ENCODE peak calls at places on chromosome 7, in five cellular contexts. One of them, this sample, is unnamed.

GRCh38 chr7:141359740-141360413 is 191.3 kb upstream of the AGK start:
- DNase-seq in NCI-H748 treated with DMSO at 0.1 percent for 48 hours: no peak
- DNase-seq in nucleus accumbens: no peak
- DNase-seq in EL: peak; percentile 38
- DNase-seq in PC-9: no peak
- DNase-seq in this sample: no peak

GRCh38 chr7:155427411-155428038 is 30.4 kb upstream of the EN2 start:
- DNase-seq in NCI-H748 treated with DMSO at 0.1 percent for 48 hours: no peak
- DNase-seq in nucleus accumbens: no peak
- DNase-seq in EL: no peak
- DNase-seq in PC-9: no peak
- DNase-seq in this sample: no peak

GRCh38 chr7:103824251-103824650 is 165.2 kb downstream of the RELN start:
- DNase-seq in PC-9: no peak
- DNase-seq in EL: no peak
- DNase-seq in nucleus accumbens: no peak
- DNase-seq in NCI-H748 treated with DMSO at 0.1 percent for 48 hours: no peak
- DNase-seq in this sample: no peak

GRCh38 chr7:42449431-42449830 is 212.4 kb upstream of the GLI3 start:
- DNase-seq in nucleus accumbens: no peak
- DNase-seq in NCI-H748 treated with DMSO at 0.1 percent for 48 hours: no peak
- DNase-seq in EL: no peak
- DNase-seq in PC-9: no peak
- DNase-seq in this sample: no peak

GRCh38 chr7:7653568-7654187 is 13.1 kb downstream of the UMAD1 start:
- DNase-seq in nucleus accumbens: no peak
- DNase-seq in NCI-H748 treated with DMSO at 0.1 percent for 48 hours: no peak
- DNase-seq in PC-9: no peak
- DNase-seq in EL: peak; percentile 19
- DNase-seq in this sample: peak; percentile 10

GRCh38 chr7:103540986-103541385 is 95.0 kb upstream of the SLC26A5 start:
- DNase-seq in PC-9: no peak
- DNase-seq in EL: peak; percentile 3
- DNase-seq in NCI-H748 treated with DMSO at 0.1 percent for 48 hours: no peak
- DNase-seq in nucleus accumbens: peak; percentile 97
- DNase-seq in this sample: no peak

GRCh38 chr7:159091480-159092475 is 52.9 kb downstream of the VIPR2 start:
- DNase-seq in nucleus accumbens: no peak
- DNase-seq in EL: no peak
- DNase-seq in NCI-H748 treated with DMSO at 0.1 percent for 48 hours: no peak
- DNase-seq in PC-9: no peak
- DNase-seq in this sample: no peak

GRCh38 chr7:68929712-68930395 is 668.4 kb upstream of the AUTS2 start:
- DNase-seq in NCI-H748 treated with DMSO at 0.1 percent for 48 hours: peak; percentile 66
- DNase-seq in EL: no peak
- DNase-seq in nucleus accumbens: no peak
- DNase-seq in PC-9: no peak
- DNase-seq in this sample: no peak

GRCh38 chr7:41700044-41700471 is 2.8 kb downstream of the INHBA start:
- DNase-seq in PC-9: peak; percentile 6
- DNase-seq in EL: no peak
- DNase-seq in NCI-H748 treated with DMSO at 0.1 percent for 48 hours: no peak
- DNase-seq in nucleus accumbens: no peak
- DNase-seq in this sample: no peak

GRCh38 chr7:116691664-116692063 is 19.7 kb downstream of the MET start:
- DNase-seq in PC-9: no peak
- DNase-seq in nucleus accumbens: no peak
- DNase-seq in EL: no peak
- DNase-seq in NCI-H748 treated with DMSO at 0.1 percent for 48 hours: no peak
- DNase-seq in this sample: no peak

GRCh38 chr7:25752967-25753791 is 398.8 kb upstream of the NFE2L3 start:
- DNase-seq in nucleus accumbens: peak; percentile 31
- DNase-seq in PC-9: no peak
- DNase-seq in EL: no peak
- DNase-seq in NCI-H748 treated with DMSO at 0.1 percent for 48 hours: no peak
- DNase-seq in this sample: no peak

GRCh38 chr7:127690337-127690736 is 38.3 kb downstream of the SND1 start:
- DNase-seq in NCI-H748 treated with DMSO at 0.1 percent for 48 hours: no peak
- DNase-seq in EL: no peak
- DNase-seq in nucleus accumbens: no peak
- DNase-seq in PC-9: no peak
- DNase-seq in this sample: no peak

GRCh38 chr7:42566981-42567510 is 330.0 kb upstream of the GLI3 start:
- DNase-seq in EL: no peak
- DNase-seq in nucleus accumbens: no peak
- DNase-seq in NCI-H748 treated with DMSO at 0.1 percent for 48 hours: no peak
- DNase-seq in PC-9: no peak
- DNase-seq in this sample: no peak

GRCh38 chr7:95596183-95597135 is at the start of gene PDK4:
- DNase-seq in nucleus accumbens: peak; percentile 96
- DNase-seq in NCI-H748 treated with DMSO at 0.1 percent for 48 hours: peak; percentile 56
- DNase-seq in PC-9: peak; percentile 84
- DNase-seq in EL: peak; percentile 51
- DNase-seq in this sample: peak; percentile 93

GRCh38 chr7:149569025-149569725 is 71.6 kb upstream of the ZNF746 start:
- DNase-seq in NCI-H748 treated with DMSO at 0.1 percent for 48 hours: no peak
- DNase-seq in nucleus accumbens: no peak
- DNase-seq in PC-9: no peak
- DNase-seq in EL: no peak
- DNase-seq in this sample: no peak

GRCh38 chr7:97973206-97973658 is 16.8 kb downstream of the OCM2 start:
- DNase-seq in PC-9: no peak
- DNase-seq in EL: no peak
- DNase-seq in nucleus accumbens: peak; percentile 55
- DNase-seq in NCI-H748 treated with DMSO at 0.1 percent for 48 hours: peak; percentile 93
- DNase-seq in this sample: peak; percentile 87

GRCh38 chr7:68476966-68477365 is 1121.3 kb upstream of the AUTS2 start:
- DNase-seq in NCI-H748 treated with DMSO at 0.1 percent for 48 hours: no peak
- DNase-seq in nucleus accumbens: no peak
- DNase-seq in EL: no peak
- DNase-seq in PC-9: no peak
- DNase-seq in this sample: no peak

GRCh38 chr7:68148440-68148839 is 1151.8 kb downstream of the TYW1 start:
- DNase-seq in NCI-H748 treated with DMSO at 0.1 percent for 48 hours: peak; percentile 78
- DNase-seq in nucleus accumbens: no peak
- DNase-seq in EL: no peak
- DNase-seq in PC-9: no peak
- DNase-seq in this sample: no peak

GRCh38 chr7:12687213-12688171 is at the start of gene ARL4A:
- DNase-seq in EL: peak; percentile 98
- DNase-seq in NCI-H748 treated with DMSO at 0.1 percent for 48 hours: peak; percentile 98
- DNase-seq in nucleus accumbens: peak; percentile 98
- DNase-seq in PC-9: peak; percentile 100
- DNase-seq in this sample: peak; percentile 100

GRCh38 chr7:155568961-155569360 is 22.6 kb upstream of the CNPY1 start:
- DNase-seq in EL: no peak
- DNase-seq in nucleus accumbens: no peak
- DNase-seq in PC-9: no peak
- DNase-seq in NCI-H748 treated with DMSO at 0.1 percent for 48 hours: no peak
- DNase-seq in this sample: no peak

GRCh38 chr7:33152087-33152486 is 22.7 kb downstream of the BBS9 start:
- DNase-seq in NCI-H748 treated with DMSO at 0.1 percent for 48 hours: no peak
- DNase-seq in EL: no peak
- DNase-seq in nucleus accumbens: no peak
- DNase-seq in PC-9: no peak
- DNase-seq in this sample: no peak

GRCh38 chr7:92836489-92837213 is at the start of gene CDK6:
- DNase-seq in NCI-H748 treated with DMSO at 0.1 percent for 48 hours: no peak
- DNase-seq in PC-9: peak; percentile 83
- DNase-seq in nucleus accumbens: peak; percentile 32
- DNase-seq in EL: peak; percentile 68
- DNase-seq in this sample: no peak

GRCh38 chr7:111846900-111847299 is 284.6 kb upstream of the IMMP2L start:
- DNase-seq in NCI-H748 treated with DMSO at 0.1 percent for 48 hours: no peak
- DNase-seq in PC-9: no peak
- DNase-seq in nucleus accumbens: no peak
- DNase-seq in EL: no peak
- DNase-seq in this sample: no peak

GRCh38 chr7:39465055-39465929 is 100.9 kb upstream of the YAE1 start:
- DNase-seq in PC-9: peak; percentile 52
- DNase-seq in nucleus accumbens: peak; percentile 32
- DNase-seq in EL: peak; percentile 45
- DNase-seq in NCI-H748 treated with DMSO at 0.1 percent for 48 hours: peak; percentile 44
- DNase-seq in this sample: peak; percentile 53

GRCh38 chr7:40008218-40008815 is 58.3 kb downstream of the CDK13 start:
- DNase-seq in EL: peak; percentile 53
- DNase-seq in NCI-H748 treated with DMSO at 0.1 percent for 48 hours: no peak
- DNase-seq in nucleus accumbens: no peak
- DNase-seq in PC-9: no peak
- DNase-seq in this sample: no peak

GRCh38 chr7:143318661-143319060 is 2.8 kb downstream of the CLCN1 start:
- DNase-seq in NCI-H748 treated with DMSO at 0.1 percent for 48 hours: no peak
- DNase-seq in PC-9: no peak
- DNase-seq in nucleus accumbens: no peak
- DNase-seq in EL: no peak
- DNase-seq in this sample: no peak

GRCh38 chr7:2953099-2953498 is 90.6 kb downstream of the CARD11 start:
- DNase-seq in NCI-H748 treated with DMSO at 0.1 percent for 48 hours: no peak
- DNase-seq in EL: no peak
- DNase-seq in PC-9: no peak
- DNase-seq in nucleus accumbens: no peak
- DNase-seq in this sample: no peak

GRCh38 chr7:107463139-107464078 is 6.4 kb upstream of the GPR22 start:
- DNase-seq in PC-9: peak; percentile 65
- DNase-seq in EL: peak; percentile 65
- DNase-seq in NCI-H748 treated with DMSO at 0.1 percent for 48 hours: peak; percentile 3
- DNase-seq in nucleus accumbens: peak; percentile 53
- DNase-seq in this sample: peak; percentile 50

GRCh38 chr7:150829426-150829825 is 22.9 kb upstream of the AOC1 start:
- DNase-seq in PC-9: no peak
- DNase-seq in nucleus accumbens: no peak
- DNase-seq in NCI-H748 treated with DMSO at 0.1 percent for 48 hours: no peak
- DNase-seq in EL: no peak
- DNase-seq in this sample: no peak

GRCh38 chr7:129831424-129832058 is 121.2 kb downstream of the UBE2H start:
- DNase-seq in nucleus accumbens: no peak
- DNase-seq in EL: peak; percentile 98
- DNase-seq in PC-9: peak; percentile 59
- DNase-seq in NCI-H748 treated with DMSO at 0.1 percent for 48 hours: no peak
- DNase-seq in this sample: no peak

GRCh38 chr7:147540743-147541142 is 1049.8 kb upstream of the C7orf33 start:
- DNase-seq in EL: no peak
- DNase-seq in PC-9: no peak
- DNase-seq in NCI-H748 treated with DMSO at 0.1 percent for 48 hours: no peak
- DNase-seq in nucleus accumbens: no peak
- DNase-seq in this sample: no peak

GRCh38 chr7:127383123-127383835 is 9.2 kb downstream of the ZNF800 start:
- DNase-seq in PC-9: no peak
- DNase-seq in nucleus accumbens: no peak
- DNase-seq in EL: peak; percentile 25
- DNase-seq in NCI-H748 treated with DMSO at 0.1 percent for 48 hours: no peak
- DNase-seq in this sample: no peak

GRCh38 chr7:157658851-157659412 is 322.1 kb downstream of the DNAJB6 start:
- DNase-seq in PC-9: no peak
- DNase-seq in nucleus accumbens: no peak
- DNase-seq in EL: no peak
- DNase-seq in NCI-H748 treated with DMSO at 0.1 percent for 48 hours: no peak
- DNase-seq in this sample: no peak

GRCh38 chr7:181738-182137 is 10.6 kb upstream of the FAM20C start:
- DNase-seq in nucleus accumbens: no peak
- DNase-seq in PC-9: no peak
- DNase-seq in NCI-H748 treated with DMSO at 0.1 percent for 48 hours: no peak
- DNase-seq in EL: no peak
- DNase-seq in this sample: no peak

GRCh38 chr7:44581426-44581906 is 565 bp downstream of the TMED4 start:
- DNase-seq in nucleus accumbens: no peak
- DNase-seq in EL: peak; percentile 9
- DNase-seq in NCI-H748 treated with DMSO at 0.1 percent for 48 hours: no peak
- DNase-seq in PC-9: peak; percentile 31
- DNase-seq in this sample: peak; percentile 26